ENCODE peak calls at places on chromosomes 6 and 20, in four cellular contexts. U, A, E and K are unnamed samples.

GRCh38 chr6:8814440-8815000 is 379.2 kb upstream of the SLC35B3 start:
- DNase-seq in E (no peak), U (no peak), A (no peak), K (no peak)

GRCh38 chr20:51034461-51034860 is 11.6 kb upstream of the KCNG1 start:
- DNase-seq in U (no peak), A (no peak), E (no peak), K (no peak)

GRCh38 chr20:54208492-54209044 is 681 bp downstream of the PFDN4 start:
- DNase-seq in U (no peak), A (peak; percentile 39), E (no peak), K (no peak)

GRCh38 chr20:50027611-50028105 is 44.9 kb downstream of the SNAI1 start:
- DNase-seq in U (no peak), A (no peak), E (no peak), K (no peak)

GRCh38 chr6:10154251-10154650 is 260.6 kb downstream of the TFAP2A start:
- DNase-seq in U (no peak), E (no peak), A (no peak), K (no peak)

GRCh38 chr6:113901482-113901881 is 44.3 kb downstream of the MARCKS start:
- DNase-seq in U (no peak), A (no peak), E (no peak), K (no peak)

GRCh38 chr6:134002821-134003220 is 49.6 kb downstream of the SLC2A12 start:
- DNase-seq in U (no peak), A (no peak), E (no peak), K (no peak)

GRCh38 chr6:52566853-52567279 is 10.0 kb downstream of the TRAM2 start:
- DNase-seq in U (no peak), E (no peak), A (no peak), K (no peak)

GRCh38 chr6:79543886-79544285 is 6.7 kb upstream of the LCA5 start:
- DNase-seq in E (no peak), A (no peak), U (no peak), K (no peak)

GRCh38 chr20:59082981-59083380 is 40.4 kb upstream of the PRELID3B start:
- DNase-seq in U (no peak), A (no peak), E (no peak), K (no peak)

GRCh38 chr20:9903048-9903651 is 64.3 kb upstream of the PAK5 start:
- DNase-seq in E (no peak), U (no peak), A (peak; percentile 0), K (peak; percentile 26)

GRCh38 chr6:152004896-152005295 is 197.4 kb downstream of the ESR1 start:
- DNase-seq in A (no peak), E (no peak), U (no peak), K (no peak)

GRCh38 chr20:45970646-45971424 is 1.2 kb downstream of the ZNF335 start:
- DNase-seq in A (peak; percentile 53), U (no peak), E (no peak), K (no peak)

GRCh38 chr6:45801471-45802289 is 214.0 kb downstream of the CLIC5 start:
- DNase-seq in U (no peak), E (no peak), A (no peak), K (no peak)

GRCh38 chr6:16799279-16800193 is 38.3 kb upstream of the ATXN1 start:
- DNase-seq in U (no peak), A (no peak), E (no peak), K (no peak)

GRCh38 chr6:73519943-73520687 is 717 bp downstream of the EEF1A1 start:
- DNase-seq in E (no peak), U (no peak), A (peak; percentile 78), K (no peak)

GRCh38 chr6:38579010-38579628 is 60.6 kb downstream of the BTBD9 start:
- DNase-seq in U (no peak), A (peak; percentile 71), E (no peak), K (no peak)

GRCh38 chr6:38509713-38510112 is 130.0 kb downstream of the BTBD9 start:
- DNase-seq in U (no peak), A (no peak), E (no peak), K (peak; percentile 59)

GRCh38 chr6:32816746-32817204 is at the start of gene HLA-DOB:
- DNase-seq in A (no peak), U (no peak), E (no peak), K (peak; percentile 40)

GRCh38 chr20:53578492-53579222 is 15.0 kb downstream of the ZNF217 start:
- DNase-seq in E (no peak), U (peak; percentile 76), A (peak; percentile 91), K (peak; percentile 82)

GRCh38 chr6:149252626-149253025 is 64.9 kb upstream of the TAB2 start:
- DNase-seq in A (no peak), U (no peak), E (no peak), K (no peak)

GRCh38 chr6:77245026-77245425 is 218.3 kb downstream of the HTR1B start:
- DNase-seq in A (no peak), U (no peak), E (no peak), K (no peak)

GRCh38 chr6:156868385-156868784 is 91.2 kb downstream of the ARID1B start:
- DNase-seq in U (no peak), A (no peak), E (no peak), K (no peak)

GRCh38 chr6:79384845-79385244 is 150.4 kb upstream of the HMGN3 start:
- DNase-seq in A (no peak), E (no peak), U (no peak), K (no peak)

GRCh38 chr20:5145365-5146301 is 18.8 kb downstream of the CDS2 start:
- DNase-seq in E (no peak), U (no peak), A (no peak), K (no peak)

GRCh38 chr6:99905209-99906106 is 88.6 kb downstream of the MCHR2 start:
- DNase-seq in U (no peak), E (peak; percentile 5), A (peak; percentile 41), K (peak; percentile 60)

GRCh38 chr6:139250296-139251274 is 41.2 kb downstream of the TXLNB start:
- DNase-seq in U (no peak), E (peak; percentile 56), A (peak; percentile 61), K (peak; percentile 55)

GRCh38 chr20:62977613-62978558 is 25.4 kb downstream of the SLC17A9 start:
- DNase-seq in U (peak; percentile 71), E (no peak), A (peak; percentile 35), K (peak; percentile 51)

GRCh38 chr20:47051936-47052566 is 157.4 kb downstream of the EYA2 start:
- DNase-seq in E (no peak), U (no peak), A (no peak), K (no peak)

GRCh38 chr6:106643061-106643460 is 13.7 kb downstream of the QRSL1 start:
- DNase-seq in E (no peak), A (no peak), U (no peak), K (no peak)

GRCh38 chr6:170456886-170457698 is 96.0 kb downstream of the PSMB1 start:
- DNase-seq in E (no peak), A (no peak), U (no peak), K (no peak)

GRCh38 chr6:150142304-150142656 is 564 bp upstream of the PPP1R14C start:
- DNase-seq in A (no peak), U (no peak), E (no peak), K (no peak)

GRCh38 chr6:52724041-52724405 is 39.3 kb downstream of the GSTA2 start:
- DNase-seq in E (no peak), U (no peak), A (no peak), K (no peak)

GRCh38 chr6:149342525-149342924 is 25.0 kb downstream of the TAB2 start:
- DNase-seq in E (no peak), U (no peak), A (no peak), K (no peak)

GRCh38 chr6:44706011-44706410 is 318.5 kb downstream of the CDC5L start:
- DNase-seq in A (no peak), U (no peak), E (no peak), K (no peak)

GRCh38 chr6:26300359-26300758 is 64.6 kb upstream of the BTN3A2 start:
- DNase-seq in U (no peak), A (no peak), E (no peak), K (no peak)

GRCh38 chr20:58162976-58163375 is 65.5 kb downstream of the ANKRD60 start:
- DNase-seq in A (no peak), U (no peak), E (no peak), K (no peak)

GRCh38 chr6:148451690-148452089 is 109.1 kb downstream of the SASH1 start:
- DNase-seq in A (no peak), U (no peak), E (no peak), K (no peak)

GRCh38 chr20:17504898-17505663 is 26.1 kb downstream of the BFSP1 start:
- DNase-seq in A (peak; percentile 43), E (no peak), U (peak; percentile 25), K (peak; percentile 27)
- TF ChIP-seq JUND in A (no peak), E (no peak), U (no peak), K (no peak)

GRCh38 chr6:154371337-154371736 is 14.7 kb upstream of the IPCEF1 start:
- DNase-seq in A (no peak), U (no peak), E (no peak), K (no peak)
- H3K36me3 ChIP-seq in A (no peaks in the 10 kb centered on the region), U (no peaks in the 10 kb centered on the region), E (no peaks in the 10 kb centered on the region), K (no peaks in the 10 kb centered on the region)

GRCh38 chr6:11384531-11385309 is 152.3 kb upstream of the NEDD9 start:
- DNase-seq in U (no peak), E (no peak), A (no peak), K (no peak)
- TF ChIP-seq EGR1 in U (no peak), E (no peak), A (no peak), K (no peak)

GRCh38 chr6:41374618-41375590 is 39.5 kb downstream of the NCR2 start:
- DNase-seq in U (no peak), E (no peak), A (no peak), K (no peak)
- TF ChIP-seq JUND in U (no peak), E (no peak), A (no peak), K (no peak)

DNA sequence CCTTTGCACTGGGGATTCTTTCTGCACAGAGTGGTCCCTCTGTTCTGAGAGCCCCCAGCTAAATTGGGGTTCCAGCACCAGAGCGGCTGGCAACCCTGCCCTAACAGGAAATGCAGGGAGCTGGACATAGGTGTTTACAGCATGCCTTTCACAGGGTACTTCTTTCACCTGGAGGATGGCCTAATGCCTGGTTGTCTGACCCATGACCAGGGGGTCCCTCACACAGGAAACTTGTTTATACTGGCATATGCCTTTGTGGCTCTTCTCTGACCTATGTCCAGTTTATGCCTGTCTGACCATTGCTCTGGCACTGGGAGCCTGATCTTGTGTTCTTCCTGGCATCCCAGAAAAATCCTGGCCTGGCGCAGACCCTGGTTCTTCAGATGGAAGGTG is 66.1 kb downstream of the AFG1L start:
- DNase-seq in E (no peak), A (peak; percentile 6), U (no peak), K (no peak)
- H3K36me3 ChIP-seq in E (no peaks in the 10 kb centered on the region), A (peaks cover 4% of the 10 kb centered on the region), U (no peaks in the 10 kb centered on the region), K (no peaks in the 10 kb centered on the region)

GRCh38 chr6:15505463-15505918 is 157.3 kb downstream of the DTNBP1 start:
- DNase-seq in U (no peak), E (no peak), A (no peak), K (no peak)

GRCh38 chr6:15507746-15508145 is 155.1 kb downstream of the DTNBP1 start:
- DNase-seq in A (no peak), E (no peak), U (no peak), K (no peak)

GRCh38 chr6:15508363-15509330 is 154.2 kb downstream of the DTNBP1 start:
- DNase-seq in E (no peak), A (no peak), U (no peak), K (no peak)

GRCh38 chr6:15506066-15506465 is 156.8 kb downstream of the DTNBP1 start:
- DNase-seq in U (no peak), E (no peak), A (no peak), K (no peak)

GRCh38 chr6:15507221-15507620 is 155.6 kb downstream of the DTNBP1 start:
- DNase-seq in U (no peak), A (no peak), E (no peak), K (no peak)
- TF ChIP-seq EGR1 in U (no peak), A (no peak), E (no peak), K (no peak)